ENCODE peak calls at places on chromosome 10, in eight cellular contexts. A is right lobe of liver, B is tibial nerve, L is fibroblast of lung, V is IMR-90, E is heart left ventricle, J is psoas muscle, G is endodermal cell. F is an unnamed sample. For H3K27me3, the result is how much of the 10 kb centered on the place peaks cover.

GRCh38 chr10:52252322-52252721 is 61.8 kb upstream of the DKK1 start:
- DNase-seq in A (no peak), B (no peak), L (no peak), V (no peak), E (no peak), J (no peak), G (no peak), F (no peak)

GRCh38 chr10:43317422-43317821 is 50.6 kb upstream of the RASGEF1A start:
- DNase-seq in A (no peak), B (no peak), L (no peak), V (no peak), E (no peak), J (no peak), G (no peak), F (no peak)

GRCh38 chr10:124480860-124481259 is 19.2 kb downstream of the LHPP start:
- DNase-seq in A (no peak), B (no peak), L (no peak), V (no peak), E (no peak), J (no peak), G (no peak), F (no peak)

GRCh38 chr10:51010977-51011376 is 63.3 kb upstream of the PRKG1 start:
- DNase-seq in A (no peak), B (no peak), L (peak), V (peak), E (no peak), J (no peak), G (peak), F (no peak)

GRCh38 chr10:81108516-81109199 is 571.0 kb downstream of the SH2D4B start:
- DNase-seq in A (no peak), B (no peak), L (no peak), V (peak), E (no peak), J (no peak), G (no peak), F (no peak)

GRCh38 chr10:29554660-29555059 is 80.1 kb downstream of the SVIL start:
- DNase-seq in A (no peak), B (no peak), L (peak), V (peak), E (no peak), J (no peak), G (no peak), F (peak)

GRCh38 chr10:89129850-89130396 is 77.2 kb downstream of the CH25H start:
- DNase-seq in A (peak), B (peak), L (peak), V (peak), E (peak), J (peak), G (no peak), F (peak)

GRCh38 chr10:72303424-72304128 is 29.9 kb downstream of the DDIT4 start:
- DNase-seq in A (no peak), B (no peak), L (no peak), V (no peak), E (no peak), J (no peak), G (no peak), F (no peak)

GRCh38 chr10:90318659-90319058 is 539.2 kb downstream of the HTR7 start:
- DNase-seq in A (no peak), B (no peak), L (no peak), V (no peak), E (no peak), J (no peak), G (no peak), F (no peak)

GRCh38 chr10:132265878-132266496 is 41.8 kb downstream of the STK32C start:
- DNase-seq in A (peak), B (no peak), L (peak), V (peak), E (no peak), J (peak), G (no peak), F (peak)

GRCh38 chr10:80599424-80599847 is 61.7 kb downstream of the SH2D4B start:
- DNase-seq in A (peak), B (no peak), L (peak), V (peak), E (peak), J (no peak), G (peak), F (peak)

GRCh38 chr10:79159141-79159619 is 90.4 kb downstream of the ZMIZ1 start:
- DNase-seq in A (no peak), B (no peak), L (peak), V (peak), E (no peak), J (peak), G (no peak), F (peak)

GRCh38 chr10:79295593-79295992 is 51.7 kb upstream of the PPIF start:
- DNase-seq in A (no peak), B (no peak), L (no peak), V (no peak), E (no peak), J (no peak), G (no peak), F (no peak)

GRCh38 chr10:78729810-78730209 is 339.0 kb upstream of the ZMIZ1 start:
- DNase-seq in A (no peak), B (no peak), L (no peak), V (no peak), E (no peak), J (no peak), G (no peak), F (no peak)

GRCh38 chr10:132447446-132448247 is 50.6 kb downstream of the PWWP2B start:
- DNase-seq in A (peak), B (no peak), L (peak), V (peak), E (no peak), J (no peak), G (peak), F (peak)

GRCh38 chr10:101934911-101935310 is 91.3 kb upstream of the KCNIP2 start:
- DNase-seq in A (no peak), B (no peak), L (no peak), V (no peak), E (no peak), J (no peak), G (no peak), F (no peak)

GRCh38 chr10:129550111-129550510 is 83.1 kb downstream of the MGMT start:
- DNase-seq in A (no peak), B (no peak), L (no peak), V (no peak), E (no peak), J (no peak), G (no peak), F (no peak)

GRCh38 chr10:87593702-87594101 is 66.0 kb upstream of the PAPSS2 start:
- DNase-seq in A (no peak), B (no peak), L (no peak), V (peak), E (no peak), J (no peak), G (no peak), F (no peak)

GRCh38 chr10:102347236-102347828 is 48.2 kb upstream of the NFKB2 start:
- DNase-seq in A (peak), B (peak), L (peak), V (peak), E (peak), J (peak), G (peak), F (peak)

GRCh38 chr10:124875596-124875995 is 66.3 kb upstream of the ZRANB1 start:
- DNase-seq in A (no peak), B (no peak), L (peak), V (peak), E (no peak), J (no peak), G (peak), F (peak)

GRCh38 chr10:110214380-110214826 is 7.0 kb downstream of the MXI1 start:
- DNase-seq in A (no peak), B (no peak), L (peak), V (peak), E (no peak), J (no peak), G (no peak), F (no peak)

DNA sequence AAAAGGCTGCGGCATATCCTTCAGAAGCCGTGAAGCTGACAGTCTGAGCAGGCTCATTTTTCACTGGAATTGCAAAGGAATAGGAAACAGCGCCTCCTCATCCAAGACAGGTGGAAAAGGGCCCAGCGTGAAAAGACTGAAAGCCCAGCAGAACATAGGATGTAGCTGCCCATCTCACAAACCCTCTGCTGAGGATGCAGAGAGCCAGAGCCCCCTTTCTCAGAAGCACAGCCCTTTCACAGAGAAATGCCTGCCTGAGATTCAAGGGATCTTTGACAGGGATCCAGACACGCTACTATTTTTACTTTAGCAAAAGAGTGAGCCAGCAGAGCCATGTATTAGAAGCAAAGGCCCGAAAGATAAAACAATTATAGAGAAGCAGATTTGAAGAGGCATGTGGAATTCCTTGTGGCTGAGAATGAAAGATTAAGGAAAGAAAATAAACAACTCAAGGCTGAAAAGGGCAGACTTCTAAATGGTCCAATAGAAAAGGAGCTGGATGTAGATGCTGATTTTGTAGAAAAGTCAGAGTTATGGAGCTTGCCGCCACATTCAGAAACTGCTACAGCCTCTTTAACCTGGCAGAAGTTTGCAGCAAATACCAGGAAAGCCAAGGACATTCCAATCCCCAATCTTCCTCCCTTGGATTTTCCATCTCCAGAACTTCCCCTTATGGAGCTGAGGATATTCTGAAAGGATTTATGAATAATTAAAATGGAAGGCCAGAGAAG is 36.9 kb downstream of the GDI2 start:
- DNase-seq in A (no peak), B (no peak), L (peak), V (peak), E (no peak), J (no peak), G (peak), F (no peak)
- TF ChIP-seq CTCF in A (no peak), B (no peak), L (no peak), V (no peak), E (no peak), J (no peak), G (peak), F (peak)

DNA sequence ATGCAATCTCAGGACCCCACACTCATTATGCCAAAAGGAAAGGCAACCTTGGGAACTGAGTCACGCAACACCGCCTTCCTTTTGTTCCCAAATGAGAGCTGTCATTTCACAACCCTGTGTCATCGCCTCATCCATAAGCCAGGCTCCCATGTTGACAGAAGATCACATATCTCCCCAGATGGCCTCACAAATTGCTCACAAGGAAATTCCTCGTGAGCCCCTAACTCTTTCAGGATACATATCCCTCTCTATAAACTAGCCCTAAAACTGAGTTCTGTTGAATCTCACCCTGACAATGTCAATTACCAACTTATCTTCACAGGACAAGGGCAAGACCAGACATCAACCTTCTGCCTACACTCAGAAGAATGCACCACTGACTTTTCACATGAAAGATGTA is 22.6 kb downstream of the CCDC3 start:
- DNase-seq in A (no peak), B (no peak), L (no peak), V (no peak), E (no peak), J (no peak), G (no peak), F (no peak)
- H3K27me3 ChIP-seq in A (under half), B (under half), L (under half), V (under half), E (under half), J (under half), G (under half), F (under half)

DNA sequence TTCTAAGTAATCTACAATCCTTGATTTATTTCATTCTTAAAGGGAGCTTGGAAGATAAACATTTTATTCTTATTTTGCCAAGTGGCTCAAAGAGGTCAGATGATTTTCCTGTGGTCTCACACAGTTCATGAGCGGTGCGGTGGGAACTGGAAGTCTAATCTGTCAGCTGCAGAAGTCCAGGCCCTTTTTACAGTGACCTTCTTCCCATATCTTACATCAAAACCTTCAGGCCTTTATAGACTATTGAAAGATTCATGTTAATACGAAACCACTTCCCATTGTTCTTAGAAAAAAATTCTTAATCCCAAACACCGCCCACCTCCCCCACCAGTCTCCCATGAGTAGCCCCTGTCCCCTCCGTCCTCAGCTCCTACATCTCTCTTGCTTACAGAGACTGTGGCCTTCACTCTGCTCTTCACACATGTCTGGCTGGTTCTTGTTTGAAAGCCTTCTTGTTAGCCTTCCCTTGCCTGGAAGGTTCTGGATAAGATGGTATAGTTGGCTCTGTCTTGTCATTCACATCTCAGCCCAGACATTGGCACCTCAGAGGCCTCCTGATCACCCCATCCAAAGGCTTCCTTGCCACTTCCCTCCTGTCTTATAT is 61.5 kb downstream of the ITGA8 start:
- DNase-seq in A (no peak), B (no peak), L (no peak), V (no peak), E (no peak), J (no peak), G (no peak), F (no peak)
- H3K4me3 ChIP-seq in A (no peak), B (no peak), L (no peak), V (no peak), E (no peak), J (no peak), G (no peak), F (no peak)

DNA sequence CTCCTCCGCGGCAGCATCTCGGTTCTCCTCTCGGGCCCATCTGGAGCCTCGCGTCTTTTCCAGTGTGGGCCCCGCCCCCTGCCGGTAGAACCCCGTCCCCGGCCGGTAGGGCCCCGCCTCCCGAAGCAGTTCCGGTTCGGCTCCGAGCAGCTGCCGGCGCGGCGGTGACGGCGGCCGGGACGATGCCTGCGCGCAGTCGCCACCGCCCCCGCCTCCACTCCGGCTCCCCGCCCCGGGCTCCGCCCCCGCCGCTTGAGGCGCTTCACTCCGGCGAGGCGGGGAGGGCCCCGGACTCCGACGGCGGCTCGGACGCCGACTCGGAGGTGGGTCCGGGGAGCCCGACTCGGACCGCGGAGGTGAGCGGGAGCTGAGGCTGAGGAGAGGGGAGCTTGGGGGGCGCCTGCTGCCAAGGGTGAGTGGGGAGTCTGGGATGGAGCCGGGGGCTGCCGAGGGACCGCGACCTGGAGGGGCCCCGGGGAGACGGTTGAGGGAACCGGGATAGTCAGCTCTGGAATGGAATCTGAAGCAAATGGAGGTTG is at the start of gene SAMD8:
- DNase-seq in A (peak), B (peak), L (peak), V (peak), E (peak), J (peak), G (peak), F (peak)
- TF ChIP-seq CTCF in A (peak), B (peak), L (no peak), V (no peak), E (peak), J (peak), G (peak), F (peak)

GRCh38 chr10:47415520-47416304 is 31.6 kb upstream of the ZNF488 start:
- DNase-seq in A (no peak), B (no peak), L (peak), V (no peak), E (no peak), J (no peak), G (no peak), F (no peak)
- H3K27me3 ChIP-seq in A (under half), B (under half), L (under half), V (half or more), E (under half), J (under half), G (under half), F (under half)

DNA sequence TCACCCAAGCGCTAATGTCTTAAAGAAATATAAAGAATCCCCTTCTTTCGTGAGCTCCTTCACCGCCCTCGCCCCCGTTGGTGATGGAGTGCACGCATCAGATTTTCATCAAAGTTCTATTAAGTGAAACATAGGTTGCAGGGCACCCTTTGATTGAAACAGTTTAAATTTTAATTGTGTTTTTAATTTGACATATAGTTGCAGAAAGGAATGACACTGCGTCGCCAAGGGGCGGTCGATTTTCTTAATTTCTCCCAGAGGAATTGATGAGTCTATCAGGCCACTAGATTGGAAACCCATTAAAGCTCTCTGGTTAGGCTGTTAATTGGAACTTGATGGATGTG is 4.1 kb upstream of the HMX2 start:
- DNase-seq in A (no peak), B (no peak), L (no peak), V (no peak), E (no peak), J (no peak), G (no peak), F (no peak)
- H3K4me3 ChIP-seq in A (no peak), B (no peak), L (no peak), V (no peak), E (no peak), J (no peak), G (no peak), F (no peak)